ENCODE peak calls at places on chromosomes 4 and X, in five cellular contexts. W, J, R, A and O are unnamed samples.

GRCh38 chr4:105153749-105154148 is 7.1 kb downstream of the TET2 start:
- DNase-seq in R (no peak), A (no peak), W (no peak), J (no peak), O (no peak)

GRCh38 chrX:1502241-1502640 is 34.7 kb downstream of the P2RY8 start:
- DNase-seq in A (no peak), R (no peak), J (no peak), W (no peak), O (no peak)

GRCh38 chr4:5365071-5366008 is 314.1 kb downstream of the STK32B start:
- DNase-seq in J (no peak), R (peak; percentile 47), A (no peak), W (peak; percentile 98), O (peak; percentile 96)

GRCh38 chrX:41960142-41960541 is 36.8 kb upstream of the CASK start:
- DNase-seq in J (no peak), W (no peak), A (no peak), R (no peak), O (no peak)

GRCh38 chr4:100746141-100746540 is 228.3 kb upstream of the EMCN start:
- DNase-seq in A (no peak), W (no peak), J (no peak), R (no peak), O (no peak)

GRCh38 chr4:83139514-83140156 is 25.1 kb upstream of the PLAC8 start:
- DNase-seq in R (no peak), W (no peak), J (no peak), A (no peak), O (no peak)

GRCh38 chr4:68152411-68152810 is 22.7 kb upstream of the TMPRSS11F start:
- DNase-seq in J (no peak), W (no peak), A (no peak), R (no peak), O (no peak)

GRCh38 chrX:368811-369562 is 17.7 kb downstream of the PPP2R3B start:
- DNase-seq in R (no peak), J (no peak), W (peak; percentile 42), A (peak; percentile 72), O (no peak)

GRCh38 chrX:115690554-115691216 is 129.7 kb downstream of the PLS3 start:
- DNase-seq in J (no peak), R (peak; percentile 85), W (peak; percentile 85), A (peak; percentile 91), O (peak; percentile 33)

GRCh38 chrX:30995705-30996104 is 76.1 kb downstream of the FTHL17 start:
- DNase-seq in A (no peak), R (no peak), W (no peak), J (no peak), O (no peak)

GRCh38 chrX:2401201-2401589 is 99.6 kb downstream of the DHRSX start:
- DNase-seq in W (no peak), A (no peak), J (no peak), R (no peak), O (peak; percentile 15)

GRCh38 chrX:43481601-43482000 is 174.5 kb upstream of the MAOA start:
- DNase-seq in A (peak; percentile 47), W (no peak), J (no peak), R (no peak), O (no peak)

GRCh38 chr4:183099537-183100297 is 660 bp downstream of the WWC2 start:
- DNase-seq in A (peak; percentile 83), J (peak; percentile 67), W (no peak), R (peak; percentile 38), O (no peak)
- TF ChIP-seq CTCF in A (peak; percentile 36), J (peak; percentile 18), W (peak; percentile 40), R (peak; percentile 9), O (no peak)

GRCh38 chr4:76898385-76898692 is 395 bp upstream of the SOWAHB start:
- DNase-seq in A (no peak), R (no peak), J (no peak), W (no peak), O (no peak)
- H3K27me3 ChIP-seq in A (peaks cover 90% of the 10 kb centered on the region), R (peaks cover 69% of the 10 kb centered on the region), J (peaks cover 42% of the 10 kb centered on the region), W (peaks cover 7% of the 10 kb centered on the region), O (peaks cover 18% of the 10 kb centered on the region)

GRCh38 chr4:139869810-139870209 is 204.2 kb downstream of the MGST2 start:
- DNase-seq in R (no peak), J (no peak), A (no peak), W (no peak), O (no peak)

GRCh38 chr4:139873111-139873866 is 207.7 kb downstream of the MGST2 start:
- DNase-seq in A (no peak), J (no peak), R (no peak), W (no peak), O (no peak)

GRCh38 chr4:139876328-139876941 is 210.8 kb downstream of the MGST2 start:
- DNase-seq in A (no peak), R (no peak), W (no peak), J (no peak), O (no peak)

GRCh38 chr4:139875456-139875855 is 209.8 kb downstream of the MGST2 start:
- DNase-seq in A (peak; percentile 69), W (no peak), J (no peak), R (no peak), O (no peak)

DNA sequence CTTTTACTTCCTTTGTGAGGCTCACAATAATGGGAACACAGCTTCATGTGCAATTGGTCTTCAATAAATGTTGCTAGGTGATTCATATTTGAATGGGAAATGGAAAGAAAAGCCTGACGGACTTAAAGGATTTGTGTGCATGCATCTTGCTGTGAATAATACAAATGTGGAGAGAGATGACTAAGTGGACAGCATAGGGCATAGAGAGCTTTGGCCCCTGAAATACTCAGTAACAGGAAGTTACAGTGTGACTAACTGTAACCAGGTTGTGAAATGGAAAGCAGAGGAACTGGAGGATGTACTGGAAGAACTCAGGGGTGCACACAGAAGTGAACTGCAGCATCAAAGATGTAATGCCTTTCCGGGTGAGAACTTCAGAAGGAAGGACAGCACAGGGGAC is 206.7 kb downstream of the MGST2 start:
- DNase-seq in W (peak; percentile 91), J (no peak), R (peak; percentile 93), A (no peak), O (peak; percentile 74)
- H3K4me3 ChIP-seq in W (no peak overlapping the region), J (no peak overlapping the region), R (no peak overlapping the region), A (no peak overlapping the region), O (no peak overlapping the region)

DNA sequence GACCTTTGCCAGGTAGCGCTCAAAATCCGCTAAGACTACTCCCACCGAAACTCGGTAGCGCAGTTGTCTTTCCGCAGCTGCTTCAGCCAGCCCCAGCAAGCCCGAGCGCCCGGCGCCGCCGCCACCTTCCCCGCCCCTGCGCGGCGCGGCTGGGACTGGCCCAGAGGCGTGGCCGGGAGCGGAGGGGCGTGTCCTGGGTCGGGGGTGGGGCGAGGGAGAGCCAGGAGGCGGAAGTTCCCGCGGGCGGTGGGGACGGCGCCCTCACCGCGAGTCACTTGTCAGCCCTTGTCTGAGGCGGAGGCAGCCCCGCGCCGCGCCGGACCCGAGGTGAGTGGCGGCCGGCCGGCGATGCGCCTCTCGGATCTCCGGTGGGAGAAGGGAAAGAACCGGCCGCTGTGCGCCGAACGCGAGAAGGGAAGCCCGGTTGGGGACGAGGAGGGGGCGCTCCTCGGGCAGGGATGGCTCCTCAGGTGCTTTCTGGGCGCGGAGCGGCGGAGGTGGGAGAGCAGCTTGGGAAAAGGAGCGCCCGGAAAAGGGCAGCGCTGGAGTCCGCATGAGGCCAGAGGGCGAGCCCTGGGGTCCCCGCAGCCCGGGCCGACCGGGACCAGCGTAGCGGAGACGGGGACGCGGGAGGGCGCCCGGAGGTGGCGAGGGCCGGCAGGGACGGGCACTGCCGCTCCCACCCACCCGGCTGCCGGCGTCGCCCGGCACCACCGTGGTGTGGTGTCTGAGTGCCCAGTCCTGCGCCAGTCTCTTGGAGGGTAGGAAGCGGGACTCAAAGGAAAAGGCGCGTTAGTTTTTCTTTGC is at the start of gene PDLIM5:
- DNase-seq in W (peak; percentile 77), J (peak; percentile 93), A (peak; percentile 96), R (peak; percentile 93), O (no peak)
- TF ChIP-seq CTCF in W (no peak), J (no peak), A (no peak), R (no peak), O (no peak)

GRCh38 chrX:79096339-79096638 is 48.2 kb upstream of the GPR174 start:
- DNase-seq in A (no peak), R (peak; percentile 1), W (no peak), J (no peak), O (no peak)

GRCh38 chrX:79089897-79090584 is 54.4 kb upstream of the GPR174 start:
- DNase-seq in W (no peak), J (no peak), R (no peak), A (no peak), O (no peak)

GRCh38 chrX:79095441-79096338 is 48.8 kb upstream of the GPR174 start:
- DNase-seq in A (no peak), J (no peak), R (peak; percentile 11), W (no peak), O (no peak)

GRCh38 chrX:79094075-79094832 is 50.2 kb upstream of the GPR174 start:
- DNase-seq in R (no peak), A (no peak), J (no peak), W (no peak), O (no peak)
- H3K27me3 ChIP-seq in R (no peaks in the 10 kb centered on the region), A (no peaks in the 10 kb centered on the region), J (no peaks in the 10 kb centered on the region), W (no peaks in the 10 kb centered on the region), O (no peaks in the 10 kb centered on the region)